ENCODE peak calls at places on chromosomes 1 and 21, in five cellular contexts. F, Y, P, S and L are unnamed samples.

GRCh38 chr1:184322253-184322652 is 64.6 kb upstream of the C1orf21 start:
- DNase-seq in F (no peak), Y (no peak), P (no peak), S (no peak), L (no peak)

GRCh38 chr1:228351850-228352249 is 54.8 kb downstream of the TRIM11 start:
- DNase-seq in F (no peak), Y (no peak), P (peak; percentile 20), S (no peak), L (no peak)

GRCh38 chr1:4615501-4615900 is 38.9 kb upstream of the AJAP1 start:
- DNase-seq in F (no peak), Y (no peak), P (no peak), S (no peak), L (no peak)

GRCh38 chr1:201883786-201884185 is 4.9 kb upstream of the SHISA4 start:
- DNase-seq in F (peak; percentile 74), Y (no peak), P (no peak), S (peak; percentile 87), L (no peak)

GRCh38 chr1:153533689-153534201 is 2.0 kb downstream of the S100A6 start:
- DNase-seq in F (peak; percentile 94), Y (peak; percentile 43), P (peak; percentile 81), S (peak; percentile 93), L (peak; percentile 83)

GRCh38 chr1:157870477-157870876 is 28.9 kb upstream of the CD5L start:
- DNase-seq in F (no peak), Y (no peak), P (no peak), S (no peak), L (no peak)

GRCh38 chr21:41366522-41367151 is 4.8 kb downstream of the MX2 start:
- DNase-seq in F (peak; percentile 52), Y (no peak), P (peak; percentile 55), S (peak; percentile 50), L (no peak)

GRCh38 chr1:183847646-183848045 is 42.7 kb downstream of the RGL1 start:
- DNase-seq in F (no peak), Y (no peak), P (no peak), S (no peak), L (no peak)

GRCh38 chr1:178768423-178768822 is 43.4 kb downstream of the RALGPS2 start:
- DNase-seq in F (no peak), Y (no peak), P (no peak), S (peak; percentile 58), L (peak; percentile 68)

GRCh38 chr21:25717491-25718139 is 17.1 kb downstream of the ATP5PF start:
- DNase-seq in F (peak; percentile 25), Y (no peak), P (no peak), S (peak; percentile 50), L (peak; percentile 47)

GRCh38 chr1:35298464-35298863 is 30.0 kb downstream of the ZMYM4 start:
- DNase-seq in F (peak; percentile 57), Y (no peak), P (no peak), S (peak; percentile 68), L (peak; percentile 49)

GRCh38 chr1:83053446-83053845 is 945.5 kb downstream of the TTLL7 start:
- DNase-seq in F (no peak), Y (no peak), P (no peak), S (peak; percentile 24), L (no peak)

GRCh38 chr1:3038571-3039181 is 17.4 kb downstream of the ACTRT2 start:
- DNase-seq in F (no peak), Y (no peak), P (no peak), S (no peak), L (no peak)

GRCh38 chr1:56590520-56591011 is 11.2 kb upstream of the PLPP3 start:
- DNase-seq in F (no peak), Y (no peak), P (no peak), S (no peak), L (no peak)

GRCh38 chr21:42146821-42147220 is 72.1 kb upstream of the ABCG1 start:
- DNase-seq in F (no peak), Y (no peak), P (no peak), S (no peak), L (no peak)

GRCh38 chr1:234987415-234988159 is 141.1 kb downstream of the TOMM20 start:
- DNase-seq in F (peak; percentile 72), Y (peak; percentile 74), P (peak; percentile 85), S (peak; percentile 84), L (no peak)

GRCh38 chr1:35539073-35539823 is 18.0 kb downstream of the KIAA0319L start:
- DNase-seq in F (peak; percentile 11), Y (no peak), P (no peak), S (peak; percentile 65), L (no peak)

GRCh38 chr1:54967372-54967771 is 13.1 kb upstream of the TMEM61 start:
- DNase-seq in F (peak; percentile 34), Y (no peak), P (no peak), S (peak; percentile 66), L (no peak)

GRCh38 chr1:113146242-113147072 is 73.5 kb downstream of the LRIG2 start:
- DNase-seq in F (peak; percentile 47), Y (no peak), P (no peak), S (peak; percentile 24), L (no peak)

GRCh38 chr21:14842641-14843040 is 222.2 kb downstream of the NRIP1 start:
- DNase-seq in F (no peak), Y (no peak), P (no peak), S (peak; percentile 28), L (no peak)

GRCh38 chr1:228541725-228542124 is 54.5 kb downstream of the RNF187 start:
- DNase-seq in F (no peak), Y (no peak), P (no peak), S (no peak), L (no peak)

GRCh38 chr1:67052741-67053534 is 1.0 kb downstream of the SLC35D1 start:
- DNase-seq in F (peak; percentile 91), Y (peak; percentile 23), P (peak; percentile 34), S (peak; percentile 77), L (peak; percentile 28)

GRCh38 chr21:32560896-32561295 is 24.4 kb downstream of the TCP10L start:
- DNase-seq in F (no peak), Y (no peak), P (no peak), S (no peak), L (no peak)

GRCh38 chr1:151457911-151458882 is 1.1 kb downstream of the POGZ start:
- DNase-seq in F (peak; percentile 86), Y (peak; percentile 34), P (peak; percentile 78), S (peak; percentile 89), L (peak; percentile 93)

GRCh38 chr1:246214708-246215504 is 292.2 kb downstream of the SMYD3 start:
- DNase-seq in F (peak; percentile 87), Y (no peak), P (peak; percentile 18), S (peak; percentile 87), L (peak; percentile 44)

GRCh38 chr1:174964261-174964984 is 35.3 kb upstream of the CACYBP start:
- DNase-seq in F (peak; percentile 91), Y (no peak), P (no peak), S (peak; percentile 55), L (no peak)

GRCh38 chr1:240122639-240123604 is 31.2 kb downstream of the FMN2 start:
- DNase-seq in F (no peak), Y (no peak), P (no peak), S (no peak), L (no peak)

GRCh38 chr1:184379111-184379752 is 7.6 kb upstream of the C1orf21 start:
- DNase-seq in F (no peak), Y (no peak), P (no peak), S (no peak), L (peak; percentile 24)

GRCh38 chr21:31157756-31158155 is 119.5 kb upstream of the KRTAP19-8 start:
- DNase-seq in F (no peak), Y (no peak), P (no peak), S (no peak), L (no peak)

GRCh38 chr1:19452221-19452663 is 33.1 kb downstream of the CAPZB start:
- DNase-seq in F (no peak), Y (no peak), P (peak; percentile 87), S (peak; percentile 97), L (no peak)

GRCh38 chr1:58397187-58397820 is 149.2 kb downstream of the OMA1 start:
- DNase-seq in F (peak; percentile 51), Y (no peak), P (no peak), S (peak; percentile 92), L (no peak)

GRCh38 chr1:34901919-34902318 is 27.5 kb downstream of the DLGAP3 start:
- DNase-seq in F (no peak), Y (no peak), P (no peak), S (no peak), L (no peak)

GRCh38 chr1:186983327-186983726 is 154.6 kb downstream of the PLA2G4A start:
- DNase-seq in F (no peak), Y (no peak), P (peak; percentile 69), S (peak; percentile 55), L (no peak)

GRCh38 chr1:181143081-181143859 is 54.8 kb downstream of the IER5 start:
- DNase-seq in F (no peak), Y (no peak), P (no peak), S (no peak), L (no peak)

GRCh38 chr1:44020464-44020863 is 10.8 kb downstream of the SLC6A9 start:
- DNase-seq in F (no peak), Y (no peak), P (no peak), S (no peak), L (no peak)

GRCh38 chr1:226546926-226547325 is 1.6 kb upstream of the STUM start:
- DNase-seq in F (no peak), Y (no peak), P (no peak), S (no peak), L (no peak)
- H3K27ac ChIP-seq in F (no peak overlapping the region), Y (peak overlapping the region; percentile 35), P (no peak overlapping the region), S (no peak overlapping the region), L (no peak overlapping the region)

GRCh38 chr1:1217621-1218523 is 3.9 kb upstream of the TNFRSF4 start:
- DNase-seq in F (peak; percentile 81), Y (no peak), P (no peak), S (no peak), L (peak; percentile 72)

GRCh38 chr1:1218524-1219200 is 4.7 kb upstream of the TNFRSF4 start:
- DNase-seq in F (no peak), Y (no peak), P (no peak), S (no peak), L (no peak)

GRCh38 chr1:1216770-1217620 is 3.0 kb upstream of the TNFRSF4 start:
- DNase-seq in F (no peak), Y (no peak), P (no peak), S (no peak), L (no peak)

GRCh38 chr1:1220197-1220596 is 6.2 kb upstream of the TNFRSF4 start:
- DNase-seq in F (no peak), Y (no peak), P (no peak), S (no peak), L (no peak)

GRCh38 chr1:1219341-1219740 is 5.4 kb upstream of the TNFRSF4 start:
- DNase-seq in F (no peak), Y (no peak), P (no peak), S (no peak), L (no peak)
- H3K4me1 ChIP-seq in F (peaks cover 9% of the 10 kb centered on the region), Y (no peaks in the 10 kb centered on the region), P (no peaks in the 10 kb centered on the region), S (no peaks in the 10 kb centered on the region), L (peaks cover 18% of the 10 kb centered on the region)

DNA sequence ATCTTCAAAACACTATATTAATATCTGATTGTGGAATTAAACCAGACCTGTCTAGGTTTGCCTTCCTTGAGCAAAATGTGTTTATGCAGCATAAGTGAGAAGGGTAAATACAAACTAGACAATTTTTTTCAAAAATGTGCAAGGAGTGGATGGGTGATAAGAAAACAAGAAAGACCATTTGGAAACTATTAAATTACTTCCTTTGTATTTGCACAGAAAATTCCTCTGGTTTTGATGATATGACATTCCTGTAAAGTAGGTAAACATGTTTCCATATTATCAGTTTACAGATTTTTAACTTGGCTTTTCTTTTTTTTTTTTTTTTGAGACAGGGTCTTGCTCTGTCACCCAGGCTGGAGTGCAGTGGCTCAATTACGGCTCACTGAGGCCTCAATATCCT is 24.8 kb upstream of the SLC30A1 start:
- DNase-seq in F (no peak), Y (no peak), P (no peak), S (no peak), L (no peak)
- H3K4me3 ChIP-seq in F (no peak overlapping the region), Y (no peak overlapping the region), P (no peak overlapping the region), S (no peak overlapping the region), L (no peak overlapping the region)

GRCh38 chr1:39980555-39981313 is 25.8 kb downstream of the MFSD2A start:
- DNase-seq in F (peak; percentile 64), Y (no peak), P (no peak), S (no peak), L (no peak)
- H3K27ac ChIP-seq in F (peak overlapping the region; percentile 66), Y (no peak overlapping the region), P (no peak overlapping the region), S (no peak overlapping the region), L (no peak overlapping the region)